ENCODE peak calls at places on chromosomes 3 and 15, in four cellular contexts. V is ovary, D is HepG2, Q is A549. U is an unnamed sample.

GRCh38 chr15:100349696-100350433 is 8.1 kb upstream of the ADAMTS17 start:
- DNase-seq in Q (peak), V (peak), D (peak), U (peak)

GRCh38 chr3:44045476-44046275 is 196.0 kb upstream of the TOPAZ1 start:
- DNase-seq in Q (no peak), V (no peak), D (no peak), U (no peak)

GRCh38 chr15:87734571-87735373 is 521.8 kb downstream of the NTRK3 start:
- DNase-seq in Q (no peak), D (no peak), V (no peak), U (no peak)

GRCh38 chr3:34000301-34000700 is 201.9 kb downstream of the PDCD6IP start:
- DNase-seq in Q (no peak), D (no peak), V (no peak), U (no peak)

GRCh38 chr3:9448643-9449042 is 51.2 kb downstream of the SETD5 start:
- DNase-seq in D (no peak), Q (no peak), V (no peak), U (no peak)

GRCh38 chr3:105399062-105399461 is 32.4 kb downstream of the ALCAM start:
- DNase-seq in V (no peak), D (no peak), Q (no peak), U (no peak)

GRCh38 chr3:15205934-15206661 is at the start of gene CAPN7:
- DNase-seq in V (peak), Q (peak), D (peak), U (peak)

GRCh38 chr3:75951941-75952340 is 166.6 kb upstream of the ZNF717 start:
- DNase-seq in Q (no peak), V (no peak), D (no peak), U (no peak)

GRCh38 chr15:66799242-66799641 is 97.2 kb downstream of the SMAD6 start:
- DNase-seq in D (no peak), V (no peak), Q (no peak), U (no peak)

GRCh38 chr15:71758716-71759115 is 51.6 kb upstream of the NR2E3 start:
- DNase-seq in Q (no peak), V (no peak), D (no peak), U (no peak)
- TF ChIP-seq EP300 in Q (no peak), V (no peak), D (no peak), U (no peak)

DNA sequence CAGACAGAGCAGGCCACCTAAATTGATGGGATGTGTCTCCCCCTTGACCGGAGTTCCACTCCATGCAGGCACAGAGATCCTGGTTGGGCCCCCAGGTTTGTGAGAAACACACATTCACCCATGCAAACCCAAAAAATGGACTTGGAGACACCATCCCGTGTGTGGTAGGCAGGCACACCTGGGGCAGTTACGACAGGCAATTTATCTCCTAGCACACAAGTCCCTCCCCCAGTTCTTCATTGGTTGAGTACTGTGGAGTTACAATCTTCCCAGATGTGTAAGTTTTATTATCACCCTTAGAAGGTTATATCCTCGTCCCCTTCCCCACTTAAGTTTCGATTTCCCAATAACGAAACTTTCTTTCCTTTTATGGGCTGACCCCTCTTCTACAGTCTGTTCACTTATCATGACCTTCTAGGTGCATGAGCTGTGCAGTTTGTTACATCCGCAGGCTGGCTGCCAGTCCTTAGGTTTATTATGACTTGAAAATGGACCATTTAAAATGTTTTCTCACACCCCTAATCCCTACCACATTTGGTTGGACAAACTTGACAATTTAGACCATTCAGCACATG is 27.3 kb downstream of the ARL8B start:
- DNase-seq in D (no peak), Q (no peak), V (no peak), U (no peak)
- TF ChIP-seq EP300 in D (no peak), Q (no peak), V (no peak), U (no peak)

DNA sequence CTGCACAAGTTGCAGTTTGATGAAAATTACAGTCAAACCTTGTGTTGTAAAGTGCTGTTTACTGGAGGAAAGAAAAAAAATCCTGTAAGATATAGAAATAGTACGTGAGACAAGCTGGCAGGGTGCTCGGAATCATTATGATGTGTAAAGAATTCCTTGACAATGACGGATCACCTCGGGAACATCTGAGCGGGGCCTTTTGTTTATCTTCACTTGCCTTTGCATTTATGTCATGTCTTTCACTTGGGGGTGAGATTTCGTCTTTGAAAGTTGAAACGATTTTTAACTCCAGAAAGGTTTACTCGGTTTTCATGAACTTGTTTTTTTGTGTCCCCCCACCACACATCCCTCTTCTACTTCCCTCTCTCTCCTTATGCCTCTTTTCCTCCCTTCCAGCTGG is 128.3 kb upstream of the VEPH1 start:
- DNase-seq in V (no peak), D (no peak), Q (no peak), U (no peak)
- TF ChIP-seq EP300 in V (no peak), D (no peak), Q (no peak), U (no peak)

DNA sequence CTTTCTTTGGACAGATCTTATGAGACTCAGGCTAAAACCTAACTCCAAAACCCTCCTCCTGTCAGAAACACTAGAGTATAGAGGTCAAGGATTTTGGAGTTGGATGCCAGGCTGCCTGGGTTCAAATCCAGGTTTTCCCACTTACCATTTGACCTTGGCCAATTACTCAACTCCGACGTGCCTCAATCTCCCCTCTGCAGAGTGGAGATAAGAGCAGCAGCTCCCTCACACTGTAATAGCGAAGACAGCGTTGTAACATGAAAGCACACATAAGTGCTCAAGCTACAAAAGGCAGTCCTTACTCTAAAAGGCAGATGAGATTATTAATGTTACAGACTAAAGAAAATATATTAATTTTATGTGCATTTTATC is 90.1 kb downstream of the IGF2BP2 start:
- DNase-seq in V (no peak), Q (no peak), D (no peak), U (no peak)
- TF ChIP-seq EP300 in V (no peak), Q (no peak), D (no peak), U (no peak)

GRCh38 chr3:196064006-196064405 is 17.9 kb downstream of the TFRC start:
- DNase-seq in Q (no peak), D (no peak), V (no peak), U (no peak)
- TF ChIP-seq EP300 in Q (no peak), D (no peak), V (no peak), U (no peak)

DNA sequence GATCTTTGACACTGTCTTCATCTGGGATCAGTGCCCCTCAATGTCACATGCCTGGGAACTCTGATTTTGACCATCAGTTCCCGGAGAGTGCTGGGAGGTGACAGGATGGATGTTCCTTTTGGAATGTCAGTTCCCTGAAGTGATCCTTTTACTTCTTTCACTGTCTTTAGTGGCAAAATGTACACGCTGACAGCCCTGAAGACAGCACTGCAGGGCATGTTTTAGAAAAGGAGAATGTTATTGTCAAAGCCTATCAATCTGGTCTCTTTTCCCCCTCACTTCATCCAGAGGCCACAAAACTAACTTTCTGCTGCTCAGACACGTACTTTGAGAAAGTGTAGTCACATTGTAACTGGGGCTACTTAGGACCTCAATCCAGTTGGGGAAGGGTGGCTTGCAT is 14.1 kb upstream of the NEO1 start:
- DNase-seq in V (no peak), D (no peak), Q (no peak), U (peak)
- TF ChIP-seq EP300 in V (no peak), D (no peak), Q (no peak), U (no peak)

DNA sequence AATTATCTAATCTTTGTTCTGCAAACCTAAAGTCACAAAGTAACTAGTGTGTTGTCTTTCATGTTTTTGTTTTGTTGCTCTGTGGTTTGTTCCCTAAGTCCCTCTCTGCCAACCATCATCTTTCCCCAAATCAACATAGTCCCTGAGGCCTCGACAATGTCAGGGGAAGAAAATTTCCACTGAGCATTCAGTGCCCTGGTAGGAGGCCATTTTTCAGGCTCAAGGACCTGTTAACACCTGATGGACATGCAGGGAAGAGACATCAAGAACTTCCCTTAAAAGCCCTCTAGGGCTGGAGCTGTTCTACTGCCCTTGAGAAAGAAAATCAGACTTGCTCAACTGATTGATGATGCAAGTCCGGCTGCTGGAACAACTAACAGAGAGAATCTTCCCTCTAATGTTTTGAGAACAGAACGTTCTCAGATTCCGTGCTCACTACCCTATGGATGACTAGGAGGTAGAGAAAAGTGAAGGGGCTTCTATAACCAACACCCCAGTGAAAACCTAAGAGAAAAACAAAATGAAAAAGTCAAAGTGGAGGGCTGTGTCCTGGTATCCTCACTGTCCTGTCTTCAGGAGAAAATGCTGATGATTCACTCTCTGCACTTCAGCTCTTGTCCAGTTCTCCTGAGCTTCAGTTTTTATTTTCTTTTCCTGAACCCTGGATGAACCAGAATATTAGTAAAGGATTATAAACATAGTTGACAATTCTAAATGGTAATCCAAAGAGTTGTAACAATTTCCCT is 373.1 kb downstream of the FOXP1 start:
- DNase-seq in V (peak), Q (peak), D (peak), U (no peak)
- TF ChIP-seq EP300 in V (no peak), Q (no peak), D (peak), U (peak)

U was measured in esophagus muscularis mucosa.